ENCODE peak calls at places on chromosome 12, in six cellular contexts. P, A, S, F, L and U are unnamed samples. For H3K4me1, the result is how much of the 10 kb centered on the place peaks cover.

GRCh38 chr12:6273931-6274687 is 36.4 kb upstream of the PLEKHG6 start:
- DNase-seq in P (no peak), A (no peak), S (no peak), F (no peak), L (no peak), U (no peak)

GRCh38 chr12:22481557-22482104 is 62.7 kb downstream of the C2CD5 start:
- DNase-seq in P (no peak), A (no peak), S (no peak), F (no peak), L (no peak), U (no peak)

GRCh38 chr12:92848740-92849139 is 80.4 kb downstream of the EEA1 start:
- DNase-seq in P (no peak), A (no peak), S (no peak), F (no peak), L (no peak), U (no peak)

GRCh38 chr12:17949558-17950141 is 140.3 kb downstream of the RERGL start:
- DNase-seq in P (no peak), A (no peak), S (no peak), F (no peak), L (no peak), U (no peak)

GRCh38 chr12:106840217-106840616 is 65.7 kb downstream of the RIC8B start:
- DNase-seq in P (peak), A (no peak), S (no peak), F (no peak), L (no peak), U (no peak)

GRCh38 chr12:104578453-104578852 is 121.7 kb downstream of the CHST11 start:
- DNase-seq in P (no peak), A (no peak), S (no peak), F (no peak), L (no peak), U (no peak)

GRCh38 chr12:56115329-56115728 is 1.1 kb upstream of the RPL41 start:
- DNase-seq in P (no peak), A (no peak), S (no peak), F (no peak), L (no peak), U (no peak)

GRCh38 chr12:57240926-57241555 is 9.9 kb downstream of the STAC3 start:
- DNase-seq in P (no peak), A (no peak), S (no peak), F (no peak), L (no peak), U (no peak)

GRCh38 chr12:49806321-49806813 is 21.8 kb downstream of the NCKAP5L start:
- DNase-seq in P (no peak), A (no peak), S (no peak), F (no peak), L (no peak), U (no peak)

GRCh38 chr12:38782393-38782792 is 123.0 kb downstream of the CPNE8 start:
- DNase-seq in P (no peak), A (no peak), S (no peak), F (no peak), L (no peak), U (no peak)

GRCh38 chr12:104737682-104738370 is 220.3 kb downstream of the SLC41A2 start:
- DNase-seq in P (no peak), A (no peak), S (no peak), F (no peak), L (no peak), U (no peak)

GRCh38 chr12:126819554-126819953 is 1447.4 kb upstream of the TMEM132C start:
- DNase-seq in P (no peak), A (no peak), S (no peak), F (no peak), L (no peak), U (no peak)

GRCh38 chr12:4813741-4814140 is 93.5 kb downstream of the GALNT8 start:
- DNase-seq in P (no peak), A (no peak), S (no peak), F (no peak), L (no peak), U (no peak)

GRCh38 chr12:31773223-31773750 is 44.5 kb upstream of the AMN1 start:
- DNase-seq in P (peak), A (no peak), S (no peak), F (no peak), L (no peak), U (no peak)

GRCh38 chr12:111180830-111181726 is 187.8 kb downstream of the PHETA1 start:
- DNase-seq in P (no peak), A (no peak), S (peak), F (no peak), L (no peak), U (no peak)

GRCh38 chr12:11978985-11979384 is 91.8 kb upstream of the BCL2L14 start:
- DNase-seq in P (no peak), A (no peak), S (no peak), F (no peak), L (no peak), U (no peak)

GRCh38 chr12:41680155-41680554 is 464.5 kb downstream of the GXYLT1 start:
- DNase-seq in P (no peak), A (no peak), S (no peak), F (no peak), L (no peak), U (no peak)

GRCh38 chr12:81146228-81147225 is 68.6 kb downstream of the ACSS3 start:
- DNase-seq in P (peak), A (no peak), S (no peak), F (no peak), L (no peak), U (no peak)

GRCh38 chr12:84874125-84874824 is 38.3 kb downstream of the SLC6A15 start:
- DNase-seq in P (peak), A (no peak), S (no peak), F (no peak), L (peak), U (no peak)

GRCh38 chr12:8844665-8845064 is 22.2 kb downstream of the A2ML1 start:
- DNase-seq in P (peak), A (no peak), S (no peak), F (no peak), L (peak), U (no peak)

GRCh38 chr12:46506198-46506597 is 133.6 kb upstream of the SLC38A2 start:
- DNase-seq in P (no peak), A (no peak), S (no peak), F (no peak), L (no peak), U (no peak)

GRCh38 chr12:113152835-113153814 is 3.6 kb downstream of the CFAP73 start:
- DNase-seq in P (peak), A (peak), S (peak), F (no peak), L (peak), U (peak)

GRCh38 chr12:82740129-82741000 is 53.7 kb downstream of the TMTC2 start:
- DNase-seq in P (no peak), A (no peak), S (no peak), F (no peak), L (peak), U (no peak)

GRCh38 chr12:16437281-16437816 is 89.9 kb downstream of the MGST1 start:
- DNase-seq in P (no peak), A (no peak), S (no peak), F (no peak), L (no peak), U (no peak)

GRCh38 chr12:8154526-8154925 is 2.3 kb upstream of the ZNF705A start:
- DNase-seq in P (no peak), A (no peak), S (no peak), F (no peak), L (no peak), U (no peak)

GRCh38 chr12:12946686-12947355 is 5.1 kb downstream of the GPRC5D start:
- DNase-seq in P (peak), A (no peak), S (no peak), F (no peak), L (no peak), U (no peak)

GRCh38 chr12:1758887-1759286 is 61.5 kb upstream of the LRTM2 start:
- DNase-seq in P (peak), A (no peak), S (no peak), F (no peak), L (no peak), U (no peak)

GRCh38 chr12:39587247-39587646 is 32.4 kb downstream of the ABCD2 start:
- DNase-seq in P (no peak), A (no peak), S (no peak), F (no peak), L (peak), U (no peak)

GRCh38 chr12:108338915-108339657 is at the start of gene CMKLR1:
- DNase-seq in P (no peak), A (no peak), S (no peak), F (no peak), L (no peak), U (no peak)

GRCh38 chr12:6235499-6235898 is 35.3 kb downstream of the CD9 start:
- DNase-seq in P (peak), A (no peak), S (peak), F (no peak), L (peak), U (no peak)

GRCh38 chr12:39764944-39765560 is 145.4 kb upstream of the ABCD2 start:
- DNase-seq in P (peak), A (no peak), S (no peak), F (no peak), L (peak), U (no peak)

GRCh38 chr12:49946497-49946896 is 4.0 kb upstream of the AQP2 start:
- DNase-seq in P (no peak), A (no peak), S (no peak), F (no peak), L (no peak), U (no peak)

GRCh38 chr12:54026640-54027441 is 1.4 kb upstream of the HOXC6 start:
- DNase-seq in P (no peak), A (no peak), S (no peak), F (no peak), L (no peak), U (no peak)

GRCh38 chr12:54027442-54027786 is 826 bp upstream of the HOXC6 start:
- DNase-seq in P (no peak), A (no peak), S (no peak), F (no peak), L (no peak), U (no peak)

GRCh38 chr12:54024127-54024526 is 4.1 kb upstream of the HOXC6 start:
- DNase-seq in P (no peak), A (no peak), S (no peak), F (no peak), L (no peak), U (no peak)

GRCh38 chr12:54024581-54024980 is 3.7 kb upstream of the HOXC6 start:
- DNase-seq in P (no peak), A (no peak), S (no peak), F (no peak), L (no peak), U (no peak)

GRCh38 chr12:54025507-54026393 is 2.5 kb upstream of the HOXC6 start:
- DNase-seq in P (no peak), A (no peak), S (no peak), F (no peak), L (no peak), U (no peak)
- H3K4me3 ChIP-seq in P (no peak), A (no peak), S (no peak), F (no peak), L (no peak), U (no peak)

GRCh38 chr12:27209257-27209910 is 34.7 kb upstream of the STK38L start:
- DNase-seq in P (no peak), A (no peak), S (no peak), F (no peak), L (no peak), U (no peak)

GRCh38 chr12:27213304-27213703 is 30.8 kb upstream of the STK38L start:
- DNase-seq in P (peak), A (no peak), S (no peak), F (no peak), L (peak), U (no peak)

GRCh38 chr12:27213830-27214787 is 30.0 kb upstream of the STK38L start:
- DNase-seq in P (peak), A (no peak), S (no peak), F (no peak), L (peak), U (no peak)

GRCh38 chr12:27210187-27210586 is 33.9 kb upstream of the STK38L start:
- DNase-seq in P (no peak), A (no peak), S (no peak), F (no peak), L (no peak), U (no peak)

DNA sequence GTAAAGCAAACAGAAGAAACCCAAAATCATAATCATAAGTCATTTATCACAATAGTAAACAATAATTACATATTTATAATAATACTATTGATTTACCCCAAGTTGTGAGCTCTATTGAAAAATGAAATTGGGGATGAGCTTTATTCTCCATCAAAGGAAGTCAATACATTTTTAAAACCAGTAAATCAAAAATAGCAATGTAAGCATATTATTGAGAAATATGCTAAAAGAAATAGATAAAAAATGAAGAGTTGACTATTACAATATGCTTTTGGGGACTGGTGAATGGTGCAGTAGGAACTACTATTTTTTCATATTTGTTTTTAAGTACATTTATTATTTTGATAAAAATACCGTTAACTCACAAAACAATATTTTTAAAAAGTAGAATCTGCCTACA is 31.2 kb upstream of the STK38L start:
- DNase-seq in P (no peak), A (no peak), S (no peak), F (no peak), L (no peak), U (no peak)
- H3K27ac ChIP-seq in P (peak), A (no peak), S (no peak), F (no peak), L (no peak), U (no peak)

GRCh38 chr12:3107954-3108353 is 30.8 kb downstream of the TSPAN9 start:
- DNase-seq in P (no peak), A (no peak), S (no peak), F (no peak), L (no peak), U (no peak)
- H3K4me1 ChIP-seq in P (half or more), A (under half), S (under half), F (under half), L (under half), U (under half)

GRCh38 chr12:54220092-54220557 is 31.3 kb upstream of the SMUG1 start:
- DNase-seq in P (peak), A (peak), S (peak), F (no peak), L (peak), U (peak)
- H3K4me3 ChIP-seq in P (no peak), A (no peak), S (no peak), F (no peak), L (no peak), U (no peak)

DNA sequence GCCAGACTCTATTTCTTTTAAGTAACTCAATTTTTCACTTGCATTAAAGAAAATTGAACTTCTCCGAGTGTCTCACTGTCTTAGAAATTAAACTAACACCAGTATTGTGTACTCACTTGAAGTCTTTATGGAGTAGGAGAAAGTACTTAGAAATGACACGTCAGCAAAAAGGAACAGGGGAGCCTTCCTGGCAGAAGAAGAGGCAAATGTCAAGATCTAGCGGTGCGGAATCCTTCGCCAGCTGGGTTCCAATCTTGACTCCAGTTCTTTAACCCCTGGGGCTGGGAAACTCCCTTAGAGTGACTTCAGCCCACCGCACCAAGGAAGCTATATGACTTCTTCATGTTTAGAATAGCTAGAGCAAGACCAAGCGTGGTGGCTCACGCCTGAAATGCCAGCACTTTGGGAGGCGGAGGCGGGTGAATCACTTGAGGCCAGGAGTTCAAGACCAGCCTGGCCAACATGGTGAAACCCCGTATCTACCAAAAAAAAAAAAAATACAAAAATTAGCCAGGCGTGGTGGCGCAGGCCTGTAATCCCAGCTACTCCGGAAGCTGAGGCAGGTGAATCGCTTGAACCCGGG is 34.4 kb downstream of the WBP11 start:
- DNase-seq in P (no peak), A (no peak), S (no peak), F (no peak), L (no peak), U (peak)
- H3K27ac ChIP-seq in P (peak), A (peak), S (peak), F (peak), L (peak), U (peak)

DNA sequence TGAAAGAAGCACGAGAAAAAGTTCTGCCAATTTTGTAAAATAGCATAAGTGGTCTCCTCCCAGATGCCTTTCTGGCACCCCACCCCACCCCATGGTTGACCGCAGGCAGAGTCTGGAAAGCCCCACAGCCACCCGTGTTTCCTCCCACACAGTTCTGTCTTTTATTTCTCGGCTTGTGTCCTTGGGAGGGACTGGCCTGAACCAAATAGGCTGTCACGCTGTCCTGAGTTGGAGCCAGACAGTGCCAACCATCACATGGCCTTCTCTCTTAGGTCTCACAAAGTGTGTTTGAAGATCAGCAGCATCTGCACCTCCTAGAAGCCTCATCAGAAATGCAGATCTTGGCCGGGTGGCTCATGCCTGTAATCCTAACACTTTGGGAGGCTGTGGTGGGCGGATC is 10.2 kb upstream of the LTA4H start:
- DNase-seq in P (no peak), A (no peak), S (no peak), F (no peak), L (no peak), U (no peak)
- H3K4me1 ChIP-seq in P (under half), A (under half), S (under half), F (under half), L (under half), U (under half)

GRCh38 chr12:48750769-48751356 is 34.4 kb upstream of the CCNT1 start:
- DNase-seq in P (no peak), A (no peak), S (no peak), F (no peak), L (no peak), U (no peak)
- H3K4me3 ChIP-seq in P (no peak), A (no peak), S (no peak), F (no peak), L (no peak), U (no peak)